ENCODE peak calls at places on chromosomes 1 and 21, in eight cellular contexts. One of them, this sample, is unnamed.

GRCh38 chr21:40143822-40144525 is 276.7 kb downstream of the PCP4 start:
- DNase-seq in activated naive CD8-positive, alpha-beta T cell treated with anti-CD3 and anti-CD28 coated beads, Interleukin-2, amount 10 ng/mL, durations not matched to agents 7 days and 5 days: peak
- DNase-seq in activated naive CD4-positive, alpha-beta T cell: no peak
- DNase-seq in HuH-7: peak
- DNase-seq in bronchial epithelial cell: peak
- DNase-seq in right cardiac atrium: peak
- DNase-seq in EL: peak
- DNase-seq in stimulated activated CD8-positive, alpha-beta memory T cell treated with anti-CD3 and anti-CD28 coated beads, Interleukin-4, amount 100 ng/mL, for 4 hours: no peak
- DNase-seq in this sample: peak

GRCh38 chr1:111615874-111616715 is 3.5 kb upstream of the RAP1A start:
- DNase-seq in activated naive CD8-positive, alpha-beta T cell treated with anti-CD3 and anti-CD28 coated beads, Interleukin-2, amount 10 ng/mL, durations not matched to agents 7 days and 5 days: no peak
- DNase-seq in activated naive CD4-positive, alpha-beta T cell: no peak
- DNase-seq in EL: no peak
- DNase-seq in bronchial epithelial cell: no peak
- DNase-seq in stimulated activated CD8-positive, alpha-beta memory T cell treated with anti-CD3 and anti-CD28 coated beads, Interleukin-4, amount 100 ng/mL, for 4 hours: no peak
- DNase-seq in right cardiac atrium: no peak
- DNase-seq in HuH-7: no peak
- DNase-seq in this sample: no peak

GRCh38 chr1:174768949-174769348 is 230.8 kb upstream of the CACYBP start:
- DNase-seq in EL: no peak
- DNase-seq in activated naive CD8-positive, alpha-beta T cell treated with anti-CD3 and anti-CD28 coated beads, Interleukin-2, amount 10 ng/mL, durations not matched to agents 7 days and 5 days: no peak
- DNase-seq in right cardiac atrium: no peak
- DNase-seq in stimulated activated CD8-positive, alpha-beta memory T cell treated with anti-CD3 and anti-CD28 coated beads, Interleukin-4, amount 100 ng/mL, for 4 hours: no peak
- DNase-seq in activated naive CD4-positive, alpha-beta T cell: no peak
- DNase-seq in bronchial epithelial cell: peak
- DNase-seq in HuH-7: no peak
- DNase-seq in this sample: no peak

GRCh38 chr1:45822644-45823043 is 19.2 kb downstream of the MAST2 start:
- DNase-seq in activated naive CD4-positive, alpha-beta T cell: no peak
- DNase-seq in bronchial epithelial cell: no peak
- DNase-seq in HuH-7: no peak
- DNase-seq in activated naive CD8-positive, alpha-beta T cell treated with anti-CD3 and anti-CD28 coated beads, Interleukin-2, amount 10 ng/mL, durations not matched to agents 7 days and 5 days: no peak
- DNase-seq in right cardiac atrium: no peak
- DNase-seq in stimulated activated CD8-positive, alpha-beta memory T cell treated with anti-CD3 and anti-CD28 coated beads, Interleukin-4, amount 100 ng/mL, for 4 hours: no peak
- DNase-seq in EL: no peak
- DNase-seq in this sample: no peak

GRCh38 chr1:202254454-202255252 is 61.1 kb downstream of the LGR6 start:
- DNase-seq in activated naive CD4-positive, alpha-beta T cell: no peak
- DNase-seq in HuH-7: no peak
- DNase-seq in EL: no peak
- DNase-seq in stimulated activated CD8-positive, alpha-beta memory T cell treated with anti-CD3 and anti-CD28 coated beads, Interleukin-4, amount 100 ng/mL, for 4 hours: no peak
- DNase-seq in activated naive CD8-positive, alpha-beta T cell treated with anti-CD3 and anti-CD28 coated beads, Interleukin-2, amount 10 ng/mL, durations not matched to agents 7 days and 5 days: no peak
- DNase-seq in bronchial epithelial cell: no peak
- DNase-seq in right cardiac atrium: no peak
- DNase-seq in this sample: no peak

GRCh38 chr1:45305231-45305630 is 21.5 kb upstream of the HPDL start:
- DNase-seq in right cardiac atrium: no peak
- DNase-seq in HuH-7: no peak
- DNase-seq in bronchial epithelial cell: no peak
- DNase-seq in EL: no peak
- DNase-seq in activated naive CD8-positive, alpha-beta T cell treated with anti-CD3 and anti-CD28 coated beads, Interleukin-2, amount 10 ng/mL, durations not matched to agents 7 days and 5 days: no peak
- DNase-seq in stimulated activated CD8-positive, alpha-beta memory T cell treated with anti-CD3 and anti-CD28 coated beads, Interleukin-4, amount 100 ng/mL, for 4 hours: no peak
- DNase-seq in activated naive CD4-positive, alpha-beta T cell: no peak
- DNase-seq in this sample: no peak

GRCh38 chr1:234125283-234125682 is 220.8 kb downstream of the SLC35F3 start:
- DNase-seq in HuH-7: peak
- DNase-seq in stimulated activated CD8-positive, alpha-beta memory T cell treated with anti-CD3 and anti-CD28 coated beads, Interleukin-4, amount 100 ng/mL, for 4 hours: no peak
- DNase-seq in bronchial epithelial cell: peak
- DNase-seq in activated naive CD4-positive, alpha-beta T cell: no peak
- DNase-seq in activated naive CD8-positive, alpha-beta T cell treated with anti-CD3 and anti-CD28 coated beads, Interleukin-2, amount 10 ng/mL, durations not matched to agents 7 days and 5 days: peak
- DNase-seq in right cardiac atrium: no peak
- DNase-seq in EL: peak
- DNase-seq in this sample: no peak

GRCh38 chr1:225824522-225824921 is 14.6 kb downstream of the EPHX1 start:
- DNase-seq in activated naive CD8-positive, alpha-beta T cell treated with anti-CD3 and anti-CD28 coated beads, Interleukin-2, amount 10 ng/mL, durations not matched to agents 7 days and 5 days: no peak
- DNase-seq in activated naive CD4-positive, alpha-beta T cell: no peak
- DNase-seq in HuH-7: no peak
- DNase-seq in bronchial epithelial cell: no peak
- DNase-seq in right cardiac atrium: no peak
- DNase-seq in stimulated activated CD8-positive, alpha-beta memory T cell treated with anti-CD3 and anti-CD28 coated beads, Interleukin-4, amount 100 ng/mL, for 4 hours: no peak
- DNase-seq in EL: no peak
- DNase-seq in this sample: no peak

GRCh38 chr1:3688356-3688755 is 36.0 kb downstream of the TP73 start:
- DNase-seq in EL: no peak
- DNase-seq in stimulated activated CD8-positive, alpha-beta memory T cell treated with anti-CD3 and anti-CD28 coated beads, Interleukin-4, amount 100 ng/mL, for 4 hours: no peak
- DNase-seq in activated naive CD4-positive, alpha-beta T cell: no peak
- DNase-seq in HuH-7: no peak
- DNase-seq in bronchial epithelial cell: no peak
- DNase-seq in right cardiac atrium: no peak
- DNase-seq in activated naive CD8-positive, alpha-beta T cell treated with anti-CD3 and anti-CD28 coated beads, Interleukin-2, amount 10 ng/mL, durations not matched to agents 7 days and 5 days: no peak
- DNase-seq in this sample: no peak

GRCh38 chr1:113415256-113416189 is 25.2 kb downstream of the MAGI3 start:
- DNase-seq in activated naive CD4-positive, alpha-beta T cell: no peak
- DNase-seq in right cardiac atrium: no peak
- DNase-seq in activated naive CD8-positive, alpha-beta T cell treated with anti-CD3 and anti-CD28 coated beads, Interleukin-2, amount 10 ng/mL, durations not matched to agents 7 days and 5 days: no peak
- DNase-seq in stimulated activated CD8-positive, alpha-beta memory T cell treated with anti-CD3 and anti-CD28 coated beads, Interleukin-4, amount 100 ng/mL, for 4 hours: no peak
- DNase-seq in HuH-7: no peak
- DNase-seq in bronchial epithelial cell: no peak
- DNase-seq in EL: no peak
- DNase-seq in this sample: no peak

GRCh38 chr21:46661211-46661625 is 25.7 kb downstream of the PRMT2 start:
- DNase-seq in activated naive CD8-positive, alpha-beta T cell treated with anti-CD3 and anti-CD28 coated beads, Interleukin-2, amount 10 ng/mL, durations not matched to agents 7 days and 5 days: peak
- DNase-seq in right cardiac atrium: peak
- DNase-seq in EL: peak
- DNase-seq in stimulated activated CD8-positive, alpha-beta memory T cell treated with anti-CD3 and anti-CD28 coated beads, Interleukin-4, amount 100 ng/mL, for 4 hours: no peak
- DNase-seq in bronchial epithelial cell: peak
- DNase-seq in activated naive CD4-positive, alpha-beta T cell: no peak
- DNase-seq in HuH-7: no peak
- DNase-seq in this sample: peak

GRCh38 chr1:152182431-152182830 is 23.4 kb upstream of the RPTN start:
- DNase-seq in activated naive CD8-positive, alpha-beta T cell treated with anti-CD3 and anti-CD28 coated beads, Interleukin-2, amount 10 ng/mL, durations not matched to agents 7 days and 5 days: no peak
- DNase-seq in HuH-7: no peak
- DNase-seq in EL: peak
- DNase-seq in bronchial epithelial cell: peak
- DNase-seq in activated naive CD4-positive, alpha-beta T cell: no peak
- DNase-seq in stimulated activated CD8-positive, alpha-beta memory T cell treated with anti-CD3 and anti-CD28 coated beads, Interleukin-4, amount 100 ng/mL, for 4 hours: no peak
- DNase-seq in right cardiac atrium: no peak
- DNase-seq in this sample: peak

GRCh38 chr1:211944733-211945500 is 90.4 kb downstream of the INTS7 start:
- DNase-seq in stimulated activated CD8-positive, alpha-beta memory T cell treated with anti-CD3 and anti-CD28 coated beads, Interleukin-4, amount 100 ng/mL, for 4 hours: no peak
- DNase-seq in EL: peak
- DNase-seq in HuH-7: peak
- DNase-seq in activated naive CD8-positive, alpha-beta T cell treated with anti-CD3 and anti-CD28 coated beads, Interleukin-2, amount 10 ng/mL, durations not matched to agents 7 days and 5 days: no peak
- DNase-seq in right cardiac atrium: peak
- DNase-seq in activated naive CD4-positive, alpha-beta T cell: no peak
- DNase-seq in bronchial epithelial cell: peak
- DNase-seq in this sample: no peak

GRCh38 chr1:44108241-44108640 is 10.4 kb upstream of the KLF17 start:
- DNase-seq in EL: peak
- DNase-seq in stimulated activated CD8-positive, alpha-beta memory T cell treated with anti-CD3 and anti-CD28 coated beads, Interleukin-4, amount 100 ng/mL, for 4 hours: no peak
- DNase-seq in activated naive CD4-positive, alpha-beta T cell: no peak
- DNase-seq in HuH-7: no peak
- DNase-seq in activated naive CD8-positive, alpha-beta T cell treated with anti-CD3 and anti-CD28 coated beads, Interleukin-2, amount 10 ng/mL, durations not matched to agents 7 days and 5 days: no peak
- DNase-seq in right cardiac atrium: no peak
- DNase-seq in bronchial epithelial cell: no peak
- DNase-seq in this sample: no peak

GRCh38 chr21:43306911-43307676 is 119.8 kb downstream of the SIK1 start:
- DNase-seq in EL: peak
- DNase-seq in bronchial epithelial cell: peak
- DNase-seq in HuH-7: no peak
- DNase-seq in activated naive CD4-positive, alpha-beta T cell: no peak
- DNase-seq in right cardiac atrium: peak
- DNase-seq in stimulated activated CD8-positive, alpha-beta memory T cell treated with anti-CD3 and anti-CD28 coated beads, Interleukin-4, amount 100 ng/mL, for 4 hours: no peak
- DNase-seq in activated naive CD8-positive, alpha-beta T cell treated with anti-CD3 and anti-CD28 coated beads, Interleukin-2, amount 10 ng/mL, durations not matched to agents 7 days and 5 days: no peak
- DNase-seq in this sample: no peak

GRCh38 chr1:204506091-204506968 is 9.9 kb upstream of the MDM4 start:
- DNase-seq in bronchial epithelial cell: peak
- DNase-seq in HuH-7: no peak
- DNase-seq in stimulated activated CD8-positive, alpha-beta memory T cell treated with anti-CD3 and anti-CD28 coated beads, Interleukin-4, amount 100 ng/mL, for 4 hours: peak
- DNase-seq in right cardiac atrium: peak
- DNase-seq in EL: peak
- DNase-seq in activated naive CD4-positive, alpha-beta T cell: no peak
- DNase-seq in activated naive CD8-positive, alpha-beta T cell treated with anti-CD3 and anti-CD28 coated beads, Interleukin-2, amount 10 ng/mL, durations not matched to agents 7 days and 5 days: peak
- DNase-seq in this sample: peak

GRCh38 chr1:10917513-10918454 is 94.7 kb upstream of the TARDBP start:
- DNase-seq in stimulated activated CD8-positive, alpha-beta memory T cell treated with anti-CD3 and anti-CD28 coated beads, Interleukin-4, amount 100 ng/mL, for 4 hours: no peak
- DNase-seq in right cardiac atrium: no peak
- DNase-seq in bronchial epithelial cell: no peak
- DNase-seq in HuH-7: no peak
- DNase-seq in activated naive CD4-positive, alpha-beta T cell: no peak
- DNase-seq in EL: no peak
- DNase-seq in activated naive CD8-positive, alpha-beta T cell treated with anti-CD3 and anti-CD28 coated beads, Interleukin-2, amount 10 ng/mL, durations not matched to agents 7 days and 5 days: no peak
- DNase-seq in this sample: no peak

GRCh38 chr1:66542811-66543767 is 9.1 kb downstream of the SGIP1 start:
- DNase-seq in activated naive CD4-positive, alpha-beta T cell: no peak
- DNase-seq in right cardiac atrium: peak
- DNase-seq in bronchial epithelial cell: no peak
- DNase-seq in stimulated activated CD8-positive, alpha-beta memory T cell treated with anti-CD3 and anti-CD28 coated beads, Interleukin-4, amount 100 ng/mL, for 4 hours: no peak
- DNase-seq in EL: peak
- DNase-seq in activated naive CD8-positive, alpha-beta T cell treated with anti-CD3 and anti-CD28 coated beads, Interleukin-2, amount 10 ng/mL, durations not matched to agents 7 days and 5 days: no peak
- DNase-seq in HuH-7: peak
- DNase-seq in this sample: peak

GRCh38 chr1:2597441-2598328 is 11.1 kb downstream of the PRXL2B start:
- DNase-seq in right cardiac atrium: no peak
- DNase-seq in bronchial epithelial cell: no peak
- DNase-seq in EL: no peak
- DNase-seq in activated naive CD8-positive, alpha-beta T cell treated with anti-CD3 and anti-CD28 coated beads, Interleukin-2, amount 10 ng/mL, durations not matched to agents 7 days and 5 days: no peak
- DNase-seq in stimulated activated CD8-positive, alpha-beta memory T cell treated with anti-CD3 and anti-CD28 coated beads, Interleukin-4, amount 100 ng/mL, for 4 hours: no peak
- DNase-seq in activated naive CD4-positive, alpha-beta T cell: no peak
- DNase-seq in HuH-7: no peak
- DNase-seq in this sample: no peak

GRCh38 chr1:176243746-176244145 is 36.7 kb upstream of the COP1 start:
- DNase-seq in activated naive CD4-positive, alpha-beta T cell: no peak
- DNase-seq in right cardiac atrium: no peak
- DNase-seq in HuH-7: no peak
- DNase-seq in EL: peak
- DNase-seq in activated naive CD8-positive, alpha-beta T cell treated with anti-CD3 and anti-CD28 coated beads, Interleukin-2, amount 10 ng/mL, durations not matched to agents 7 days and 5 days: no peak
- DNase-seq in bronchial epithelial cell: no peak
- DNase-seq in stimulated activated CD8-positive, alpha-beta memory T cell treated with anti-CD3 and anti-CD28 coated beads, Interleukin-4, amount 100 ng/mL, for 4 hours: no peak
- DNase-seq in this sample: no peak

GRCh38 chr1:29256395-29256794 is 20.1 kb downstream of the PTPRU start:
- DNase-seq in right cardiac atrium: no peak
- DNase-seq in EL: no peak
- DNase-seq in activated naive CD8-positive, alpha-beta T cell treated with anti-CD3 and anti-CD28 coated beads, Interleukin-2, amount 10 ng/mL, durations not matched to agents 7 days and 5 days: no peak
- DNase-seq in HuH-7: no peak
- DNase-seq in bronchial epithelial cell: no peak
- DNase-seq in activated naive CD4-positive, alpha-beta T cell: no peak
- DNase-seq in stimulated activated CD8-positive, alpha-beta memory T cell treated with anti-CD3 and anti-CD28 coated beads, Interleukin-4, amount 100 ng/mL, for 4 hours: no peak
- DNase-seq in this sample: no peak

GRCh38 chr1:3314561-3315271 is 139.7 kb upstream of the ARHGEF16 start:
- DNase-seq in stimulated activated CD8-positive, alpha-beta memory T cell treated with anti-CD3 and anti-CD28 coated beads, Interleukin-4, amount 100 ng/mL, for 4 hours: no peak
- DNase-seq in activated naive CD4-positive, alpha-beta T cell: no peak
- DNase-seq in activated naive CD8-positive, alpha-beta T cell treated with anti-CD3 and anti-CD28 coated beads, Interleukin-2, amount 10 ng/mL, durations not matched to agents 7 days and 5 days: no peak
- DNase-seq in EL: no peak
- DNase-seq in right cardiac atrium: peak
- DNase-seq in bronchial epithelial cell: no peak
- DNase-seq in HuH-7: no peak
- DNase-seq in this sample: no peak

GRCh38 chr1:37128091-37128490 is 93.8 kb upstream of the GRIK3 start:
- DNase-seq in right cardiac atrium: no peak
- DNase-seq in activated naive CD4-positive, alpha-beta T cell: no peak
- DNase-seq in HuH-7: no peak
- DNase-seq in stimulated activated CD8-positive, alpha-beta memory T cell treated with anti-CD3 and anti-CD28 coated beads, Interleukin-4, amount 100 ng/mL, for 4 hours: no peak
- DNase-seq in EL: no peak
- DNase-seq in activated naive CD8-positive, alpha-beta T cell treated with anti-CD3 and anti-CD28 coated beads, Interleukin-2, amount 10 ng/mL, durations not matched to agents 7 days and 5 days: no peak
- DNase-seq in bronchial epithelial cell: no peak
- DNase-seq in this sample: no peak

GRCh38 chr1:151327223-151327902 is at the start of gene PI4KB:
- DNase-seq in activated naive CD8-positive, alpha-beta T cell treated with anti-CD3 and anti-CD28 coated beads, Interleukin-2, amount 10 ng/mL, durations not matched to agents 7 days and 5 days: peak
- DNase-seq in stimulated activated CD8-positive, alpha-beta memory T cell treated with anti-CD3 and anti-CD28 coated beads, Interleukin-4, amount 100 ng/mL, for 4 hours: peak
- DNase-seq in activated naive CD4-positive, alpha-beta T cell: peak
- DNase-seq in right cardiac atrium: peak
- DNase-seq in bronchial epithelial cell: peak
- DNase-seq in HuH-7: peak
- DNase-seq in EL: peak
- DNase-seq in this sample: peak

GRCh38 chr1:220457982-220458381 is 70.0 kb upstream of the MARK1 start:
- DNase-seq in activated naive CD4-positive, alpha-beta T cell: no peak
- DNase-seq in right cardiac atrium: no peak
- DNase-seq in EL: no peak
- DNase-seq in activated naive CD8-positive, alpha-beta T cell treated with anti-CD3 and anti-CD28 coated beads, Interleukin-2, amount 10 ng/mL, durations not matched to agents 7 days and 5 days: no peak
- DNase-seq in HuH-7: no peak
- DNase-seq in bronchial epithelial cell: peak
- DNase-seq in stimulated activated CD8-positive, alpha-beta memory T cell treated with anti-CD3 and anti-CD28 coated beads, Interleukin-4, amount 100 ng/mL, for 4 hours: no peak
- DNase-seq in this sample: no peak

GRCh38 chr1:40594187-40594531 is 62.7 kb downstream of the ZNF684 start:
- DNase-seq in activated naive CD8-positive, alpha-beta T cell treated with anti-CD3 and anti-CD28 coated beads, Interleukin-2, amount 10 ng/mL, durations not matched to agents 7 days and 5 days: no peak
- DNase-seq in HuH-7: no peak
- DNase-seq in EL: no peak
- DNase-seq in stimulated activated CD8-positive, alpha-beta memory T cell treated with anti-CD3 and anti-CD28 coated beads, Interleukin-4, amount 100 ng/mL, for 4 hours: no peak
- DNase-seq in right cardiac atrium: no peak
- DNase-seq in bronchial epithelial cell: no peak
- DNase-seq in activated naive CD4-positive, alpha-beta T cell: no peak
- DNase-seq in this sample: no peak

GRCh38 chr1:223667484-223668182 is 2.1 kb upstream of the CAPN8 start:
- DNase-seq in activated naive CD8-positive, alpha-beta T cell treated with anti-CD3 and anti-CD28 coated beads, Interleukin-2, amount 10 ng/mL, durations not matched to agents 7 days and 5 days: no peak
- DNase-seq in right cardiac atrium: no peak
- DNase-seq in bronchial epithelial cell: peak
- DNase-seq in activated naive CD4-positive, alpha-beta T cell: no peak
- DNase-seq in HuH-7: no peak
- DNase-seq in EL: peak
- DNase-seq in stimulated activated CD8-positive, alpha-beta memory T cell treated with anti-CD3 and anti-CD28 coated beads, Interleukin-4, amount 100 ng/mL, for 4 hours: no peak
- DNase-seq in this sample: no peak

GRCh38 chr1:121546830-121547680 is 362.3 kb downstream of the SRGAP2C start:
- DNase-seq in HuH-7: no peak
- DNase-seq in EL: peak
- DNase-seq in activated naive CD4-positive, alpha-beta T cell: no peak
- DNase-seq in right cardiac atrium: no peak
- DNase-seq in activated naive CD8-positive, alpha-beta T cell treated with anti-CD3 and anti-CD28 coated beads, Interleukin-2, amount 10 ng/mL, durations not matched to agents 7 days and 5 days: no peak
- DNase-seq in bronchial epithelial cell: peak
- DNase-seq in stimulated activated CD8-positive, alpha-beta memory T cell treated with anti-CD3 and anti-CD28 coated beads, Interleukin-4, amount 100 ng/mL, for 4 hours: no peak
- DNase-seq in this sample: no peak

GRCh38 chr1:29453502-29454240 is 217.3 kb downstream of the PTPRU start:
- DNase-seq in stimulated activated CD8-positive, alpha-beta memory T cell treated with anti-CD3 and anti-CD28 coated beads, Interleukin-4, amount 100 ng/mL, for 4 hours: no peak
- DNase-seq in right cardiac atrium: peak
- DNase-seq in HuH-7: peak
- DNase-seq in bronchial epithelial cell: peak
- DNase-seq in activated naive CD8-positive, alpha-beta T cell treated with anti-CD3 and anti-CD28 coated beads, Interleukin-2, amount 10 ng/mL, durations not matched to agents 7 days and 5 days: no peak
- DNase-seq in activated naive CD4-positive, alpha-beta T cell: no peak
- DNase-seq in EL: peak
- DNase-seq in this sample: no peak

GRCh38 chr1:22747021-22747734 is 36.5 kb downstream of the EPHB2 start:
- DNase-seq in bronchial epithelial cell: peak
- DNase-seq in EL: peak
- DNase-seq in HuH-7: no peak
- DNase-seq in right cardiac atrium: no peak
- DNase-seq in activated naive CD4-positive, alpha-beta T cell: no peak
- DNase-seq in activated naive CD8-positive, alpha-beta T cell treated with anti-CD3 and anti-CD28 coated beads, Interleukin-2, amount 10 ng/mL, durations not matched to agents 7 days and 5 days: no peak
- DNase-seq in stimulated activated CD8-positive, alpha-beta memory T cell treated with anti-CD3 and anti-CD28 coated beads, Interleukin-4, amount 100 ng/mL, for 4 hours: no peak
- DNase-seq in this sample: no peak

GRCh38 chr1:145785481-145785880 is 38.4 kb downstream of the RNF115 start:
- DNase-seq in HuH-7: no peak
- DNase-seq in bronchial epithelial cell: peak
- DNase-seq in activated naive CD8-positive, alpha-beta T cell treated with anti-CD3 and anti-CD28 coated beads, Interleukin-2, amount 10 ng/mL, durations not matched to agents 7 days and 5 days: no peak
- DNase-seq in EL: no peak
- DNase-seq in stimulated activated CD8-positive, alpha-beta memory T cell treated with anti-CD3 and anti-CD28 coated beads, Interleukin-4, amount 100 ng/mL, for 4 hours: no peak
- DNase-seq in activated naive CD4-positive, alpha-beta T cell: no peak
- DNase-seq in right cardiac atrium: no peak
- DNase-seq in this sample: no peak